ENCODE peak calls at places on chromosomes 12 and 14, in nine cellular contexts. One of them, this sample, is unnamed.

GRCh38 chr14:21036746-21037145 is 2.1 kb upstream of the RNASE13 start:
- DNase-seq in uterus: no peak
- DNase-seq in heart left ventricle: no peak
- DNase-seq in GM23338: no peak
- DNase-seq in right lobe of liver: no peak
- DNase-seq in astrocyte: no peak
- DNase-seq in cardiac muscle cell: no peak
- DNase-seq in DND-41: no peak
- DNase-seq in fibroblast of lung: no peak
- DNase-seq in this sample: no peak

GRCh38 chr12:50568338-50569155 is 63.8 kb downstream of the DIP2B start:
- DNase-seq in uterus: no peak
- DNase-seq in heart left ventricle: no peak
- DNase-seq in GM23338: no peak
- DNase-seq in right lobe of liver: no peak
- DNase-seq in astrocyte: no peak
- DNase-seq in cardiac muscle cell: peak; percentile 69
- DNase-seq in DND-41: no peak
- DNase-seq in fibroblast of lung: peak; percentile 40
- DNase-seq in this sample: no peak

GRCh38 chr12:121748571-121749265 is 36.2 kb downstream of the TMEM120B start:
- DNase-seq in uterus: peak; percentile 82
- DNase-seq in heart left ventricle: no peak
- DNase-seq in GM23338: peak; percentile 35
- DNase-seq in right lobe of liver: no peak
- DNase-seq in astrocyte: peak; percentile 86
- DNase-seq in cardiac muscle cell: peak; percentile 88
- DNase-seq in DND-41: no peak
- DNase-seq in fibroblast of lung: peak; percentile 93
- DNase-seq in this sample: no peak

GRCh38 chr12:26271024-26271423 is 75.7 kb downstream of the SSPN start:
- DNase-seq in uterus: no peak
- DNase-seq in heart left ventricle: no peak
- DNase-seq in GM23338: no peak
- DNase-seq in right lobe of liver: no peak
- DNase-seq in astrocyte: peak; percentile 76
- DNase-seq in cardiac muscle cell: peak; percentile 55
- DNase-seq in DND-41: no peak
- DNase-seq in fibroblast of lung: no peak
- DNase-seq in this sample: no peak

GRCh38 chr12:130685250-130685649 is 30.8 kb downstream of the RIMBP2 start:
- DNase-seq in uterus: no peak
- DNase-seq in heart left ventricle: no peak
- DNase-seq in GM23338: no peak
- DNase-seq in right lobe of liver: no peak
- DNase-seq in astrocyte: no peak
- DNase-seq in cardiac muscle cell: no peak
- DNase-seq in DND-41: no peak
- DNase-seq in fibroblast of lung: no peak
- DNase-seq in this sample: no peak

GRCh38 chr14:22502007-22502406 is 87.0 kb downstream of the DAD1 start:
- DNase-seq in uterus: no peak
- DNase-seq in heart left ventricle: peak; percentile 39
- DNase-seq in GM23338: no peak
- DNase-seq in right lobe of liver: no peak
- DNase-seq in astrocyte: no peak
- DNase-seq in cardiac muscle cell: no peak
- DNase-seq in DND-41: no peak
- DNase-seq in fibroblast of lung: no peak
- DNase-seq in this sample: no peak

GRCh38 chr14:93976477-93977057 is at the start of gene ASB2:
- DNase-seq in uterus: peak; percentile 83
- DNase-seq in heart left ventricle: peak; percentile 67
- DNase-seq in GM23338: no peak
- DNase-seq in right lobe of liver: no peak
- DNase-seq in astrocyte: no peak
- DNase-seq in cardiac muscle cell: peak; percentile 25
- DNase-seq in DND-41: no peak
- DNase-seq in fibroblast of lung: peak; percentile 11
- DNase-seq in this sample: no peak

GRCh38 chr14:71414631-71415403 is 507.6 kb downstream of the PCNX1 start:
- DNase-seq in uterus: no peak
- DNase-seq in heart left ventricle: no peak
- DNase-seq in GM23338: no peak
- DNase-seq in right lobe of liver: no peak
- DNase-seq in astrocyte: peak; percentile 53
- DNase-seq in cardiac muscle cell: no peak
- DNase-seq in DND-41: no peak
- DNase-seq in fibroblast of lung: peak; percentile 69
- DNase-seq in this sample: no peak

GRCh38 chr14:102931580-102932285 is 9.3 kb downstream of the AMN start:
- DNase-seq in uterus: no peak
- DNase-seq in heart left ventricle: no peak
- DNase-seq in GM23338: no peak
- DNase-seq in right lobe of liver: no peak
- DNase-seq in astrocyte: no peak
- DNase-seq in cardiac muscle cell: no peak
- DNase-seq in DND-41: no peak
- DNase-seq in fibroblast of lung: no peak
- DNase-seq in this sample: no peak

GRCh38 chr14:64654072-64654899 is 49.9 kb upstream of the PLEKHG3 start:
- DNase-seq in uterus: no peak
- DNase-seq in heart left ventricle: no peak
- DNase-seq in GM23338: no peak
- DNase-seq in right lobe of liver: peak; percentile 67
- DNase-seq in astrocyte: peak; percentile 91
- DNase-seq in cardiac muscle cell: peak; percentile 76
- DNase-seq in DND-41: no peak
- DNase-seq in fibroblast of lung: peak; percentile 89
- DNase-seq in this sample: no peak

GRCh38 chr12:2581293-2582045 is 213.3 kb upstream of the FKBP4 start:
- DNase-seq in uterus: no peak
- DNase-seq in heart left ventricle: no peak
- DNase-seq in GM23338: no peak
- DNase-seq in right lobe of liver: no peak
- DNase-seq in astrocyte: no peak
- DNase-seq in cardiac muscle cell: no peak
- DNase-seq in DND-41: no peak
- DNase-seq in fibroblast of lung: no peak
- DNase-seq in this sample: no peak

GRCh38 chr12:2586159-2587035 is 208.4 kb upstream of the FKBP4 start:
- DNase-seq in uterus: no peak
- DNase-seq in heart left ventricle: no peak
- DNase-seq in GM23338: peak; percentile 44
- DNase-seq in right lobe of liver: no peak
- DNase-seq in astrocyte: no peak
- DNase-seq in cardiac muscle cell: no peak
- DNase-seq in DND-41: no peak
- DNase-seq in fibroblast of lung: no peak
- DNase-seq in this sample: no peak

GRCh38 chr12:2580821-2581220 is 213.9 kb upstream of the FKBP4 start:
- DNase-seq in uterus: no peak
- DNase-seq in heart left ventricle: no peak
- DNase-seq in GM23338: no peak
- DNase-seq in right lobe of liver: no peak
- DNase-seq in astrocyte: peak; percentile 50
- DNase-seq in cardiac muscle cell: peak; percentile 25
- DNase-seq in DND-41: no peak
- DNase-seq in fibroblast of lung: peak; percentile 21
- DNase-seq in this sample: no peak

GRCh38 chr12:2583642-2584041 is 211.1 kb upstream of the FKBP4 start:
- DNase-seq in uterus: no peak
- DNase-seq in heart left ventricle: no peak
- DNase-seq in GM23338: no peak
- DNase-seq in right lobe of liver: no peak
- DNase-seq in astrocyte: no peak
- DNase-seq in cardiac muscle cell: no peak
- DNase-seq in DND-41: no peak
- DNase-seq in fibroblast of lung: no peak
- DNase-seq in this sample: no peak

GRCh38 chr12:2582631-2583616 is 211.8 kb upstream of the FKBP4 start:
- DNase-seq in uterus: peak; percentile 56
- DNase-seq in heart left ventricle: peak; percentile 70
- DNase-seq in GM23338: peak; percentile 83
- DNase-seq in right lobe of liver: peak; percentile 69
- DNase-seq in astrocyte: peak; percentile 8
- DNase-seq in cardiac muscle cell: peak; percentile 69
- DNase-seq in DND-41: no peak
- DNase-seq in fibroblast of lung: peak; percentile 45
- DNase-seq in this sample: peak; percentile 7
- H3K27me3 ChIP-seq in uterus: no peaks in the 10 kb centered on the region
- H3K27me3 ChIP-seq in heart left ventricle: no peaks in the 10 kb centered on the region
- H3K27me3 ChIP-seq in GM23338: peaks cover 4% of the 10 kb centered on the region
- H3K27me3 ChIP-seq in right lobe of liver: no peaks in the 10 kb centered on the region
- H3K27me3 ChIP-seq in astrocyte: peaks cover 8% of the 10 kb centered on the region
- H3K27me3 ChIP-seq in cardiac muscle cell: no peaks in the 10 kb centered on the region
- H3K27me3 ChIP-seq in DND-41: peaks cover 32% of the 10 kb centered on the region
- H3K27me3 ChIP-seq in fibroblast of lung: no peaks in the 10 kb centered on the region
- H3K27me3 ChIP-seq in this sample: peaks cover 26% of the 10 kb centered on the region

DNA sequence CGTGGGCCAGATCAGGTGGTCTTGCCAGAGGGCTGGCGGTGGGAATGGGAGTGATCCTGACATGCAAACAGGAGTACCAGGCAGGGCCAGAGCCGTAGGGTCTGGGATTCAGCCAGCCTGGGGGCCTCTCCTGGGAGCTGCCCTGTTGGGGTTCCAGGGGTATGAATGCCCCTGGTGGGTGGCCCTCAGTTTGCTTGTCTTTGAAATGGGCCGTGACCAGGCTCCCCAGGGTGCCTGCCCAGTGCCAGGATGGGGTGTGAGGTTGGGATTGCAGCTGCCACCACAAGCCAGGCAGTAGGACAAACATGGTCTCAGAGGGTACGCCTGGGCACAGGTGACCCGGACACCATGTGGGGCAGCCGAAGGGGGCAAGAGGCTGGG is 168.8 kb downstream of the KIF26A start:
- DNase-seq in uterus: no peak
- DNase-seq in heart left ventricle: no peak
- DNase-seq in GM23338: no peak
- DNase-seq in right lobe of liver: no peak
- DNase-seq in astrocyte: no peak
- DNase-seq in cardiac muscle cell: no peak
- DNase-seq in DND-41: no peak
- DNase-seq in fibroblast of lung: no peak
- DNase-seq in this sample: no peak
- TF ChIP-seq CTCF in uterus: no peak
- TF ChIP-seq CTCF in heart left ventricle: no peak
- TF ChIP-seq CTCF in GM23338: no peak
- TF ChIP-seq CTCF in right lobe of liver: no peak
- TF ChIP-seq CTCF in astrocyte: no peak
- TF ChIP-seq CTCF in cardiac muscle cell: no peak
- TF ChIP-seq CTCF in DND-41: no peak
- TF ChIP-seq CTCF in fibroblast of lung: no peak
- TF ChIP-seq CTCF in this sample: no peak

GRCh38 chr14:88266474-88266873 is 56.6 kb downstream of the KCNK10 start:
- DNase-seq in uterus: no peak
- DNase-seq in heart left ventricle: no peak
- DNase-seq in GM23338: no peak
- DNase-seq in right lobe of liver: no peak
- DNase-seq in astrocyte: no peak
- DNase-seq in cardiac muscle cell: no peak
- DNase-seq in DND-41: no peak
- DNase-seq in fibroblast of lung: no peak
- DNase-seq in this sample: no peak
- H3K27me3 ChIP-seq in uterus: no peaks in the 10 kb centered on the region
- H3K27me3 ChIP-seq in heart left ventricle: no peaks in the 10 kb centered on the region
- H3K27me3 ChIP-seq in GM23338: no peaks in the 10 kb centered on the region
- H3K27me3 ChIP-seq in right lobe of liver: no peaks in the 10 kb centered on the region
- H3K27me3 ChIP-seq in astrocyte: no peaks in the 10 kb centered on the region
- H3K27me3 ChIP-seq in cardiac muscle cell: peaks cover 3% of the 10 kb centered on the region
- H3K27me3 ChIP-seq in DND-41: peaks cover 4% of the 10 kb centered on the region
- H3K27me3 ChIP-seq in fibroblast of lung: no peaks in the 10 kb centered on the region
- H3K27me3 ChIP-seq in this sample: no peaks in the 10 kb centered on the region

GRCh38 chr12:14418526-14418925 is 53.0 kb downstream of the ATF7IP start:
- DNase-seq in uterus: no peak
- DNase-seq in heart left ventricle: no peak
- DNase-seq in GM23338: no peak
- DNase-seq in right lobe of liver: no peak
- DNase-seq in astrocyte: peak; percentile 29
- DNase-seq in cardiac muscle cell: peak; percentile 50
- DNase-seq in DND-41: no peak
- DNase-seq in fibroblast of lung: peak; percentile 63
- DNase-seq in this sample: no peak

GRCh38 chr12:14422516-14423230 is 57.2 kb downstream of the ATF7IP start:
- DNase-seq in uterus: no peak
- DNase-seq in heart left ventricle: no peak
- DNase-seq in GM23338: no peak
- DNase-seq in right lobe of liver: no peak
- DNase-seq in astrocyte: peak; percentile 73
- DNase-seq in cardiac muscle cell: peak; percentile 14
- DNase-seq in DND-41: no peak
- DNase-seq in fibroblast of lung: no peak
- DNase-seq in this sample: no peak

GRCh38 chr12:14416658-14417057 is 51.2 kb downstream of the ATF7IP start:
- DNase-seq in uterus: no peak
- DNase-seq in heart left ventricle: peak; percentile 24
- DNase-seq in GM23338: peak; percentile 79
- DNase-seq in right lobe of liver: no peak
- DNase-seq in astrocyte: peak; percentile 81
- DNase-seq in cardiac muscle cell: peak; percentile 92
- DNase-seq in DND-41: peak; percentile 28
- DNase-seq in fibroblast of lung: peak; percentile 96
- DNase-seq in this sample: peak; percentile 24

DNA sequence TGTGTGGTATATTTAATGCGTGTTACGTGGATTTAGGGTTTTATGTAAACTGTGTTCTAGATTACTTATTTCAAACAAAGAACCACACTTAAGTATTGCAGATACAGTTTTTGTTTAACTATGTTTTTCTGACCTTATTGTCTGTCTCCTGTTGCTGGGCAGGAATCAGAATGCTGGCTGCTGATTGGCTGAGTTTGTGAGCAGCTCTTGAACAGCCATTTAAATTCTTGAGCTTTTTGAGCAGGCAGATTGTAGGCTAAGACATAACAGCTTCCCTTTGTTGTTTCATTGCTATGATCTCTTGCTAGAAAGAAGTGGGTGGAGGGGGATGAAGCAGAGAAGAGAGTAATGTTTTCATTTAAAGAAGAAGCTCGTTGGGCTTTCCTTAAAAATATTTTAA is 52.2 kb downstream of the ATF7IP start:
- DNase-seq in uterus: peak; percentile 50
- DNase-seq in heart left ventricle: peak; percentile 75
- DNase-seq in GM23338: peak; percentile 96
- DNase-seq in right lobe of liver: no peak
- DNase-seq in astrocyte: peak; percentile 90
- DNase-seq in cardiac muscle cell: peak; percentile 93
- DNase-seq in DND-41: peak; percentile 54
- DNase-seq in fibroblast of lung: peak; percentile 94
- DNase-seq in this sample: peak; percentile 43
- TF ChIP-seq CTCF in uterus: no peak
- TF ChIP-seq CTCF in heart left ventricle: no peak
- TF ChIP-seq CTCF in GM23338: no peak
- TF ChIP-seq CTCF in right lobe of liver: no peak
- TF ChIP-seq CTCF in astrocyte: no peak
- TF ChIP-seq CTCF in cardiac muscle cell: no peak
- TF ChIP-seq CTCF in DND-41: no peak
- TF ChIP-seq CTCF in fibroblast of lung: no peak
- TF ChIP-seq CTCF in this sample: no peak

GRCh38 chr14:72836085-72836484 is 57.8 kb downstream of the DPF3 start:
- DNase-seq in uterus: no peak
- DNase-seq in heart left ventricle: no peak
- DNase-seq in GM23338: no peak
- DNase-seq in right lobe of liver: no peak
- DNase-seq in astrocyte: no peak
- DNase-seq in cardiac muscle cell: no peak
- DNase-seq in DND-41: no peak
- DNase-seq in fibroblast of lung: no peak
- DNase-seq in this sample: no peak
- H3K27me3 ChIP-seq in uterus: no peaks in the 10 kb centered on the region
- H3K27me3 ChIP-seq in heart left ventricle: no peaks in the 10 kb centered on the region
- H3K27me3 ChIP-seq in GM23338: no peaks in the 10 kb centered on the region
- H3K27me3 ChIP-seq in right lobe of liver: no peaks in the 10 kb centered on the region
- H3K27me3 ChIP-seq in astrocyte: no peaks in the 10 kb centered on the region
- H3K27me3 ChIP-seq in cardiac muscle cell: no peaks in the 10 kb centered on the region
- H3K27me3 ChIP-seq in DND-41: no peaks in the 10 kb centered on the region
- H3K27me3 ChIP-seq in fibroblast of lung: no peaks in the 10 kb centered on the region
- H3K27me3 ChIP-seq in this sample: no peaks in the 10 kb centered on the region

This sample was measured in CD4-positive, alpha-beta T cell.